ENCODE peak calls at places on chromosomes 2 and 18, in nine cellular contexts. E is activated T-cell treated with anti-CD3 and anti-CD28 coated beads for 1 hour; C is keratinocyte; M is NCI-H345; V is stimulated activated CD4-positive, alpha-beta T cell treated with anti-CD3 and anti-CD28 coated beads, Interleukin-1b, Interleukin-23, amount 100 ng/mL, for 24 hours; J is neural crest cell; T is H54; U is omental fat pad; Q is NCI-H2081. P is an unnamed sample.

GRCh38 chr2:12533337-12533736 is 183.4 kb upstream of the TRIB2 start:
- DNase-seq in E (no peak), C (no peak), M (no peak), V (no peak), J (no peak), T (no peak), U (no peak), Q (no peak), P (no peak)

GRCh38 chr2:84991404-84992151 is 20.6 kb downstream of the KCMF1 start:
- DNase-seq in E (no peak), C (peak), M (no peak), V (no peak), J (no peak), T (no peak), U (no peak), Q (no peak), P (no peak)

GRCh38 chr2:218400930-218401833 is 1.5 kb downstream of the CTDSP1 start:
- DNase-seq in E (no peak), C (no peak), M (no peak), V (no peak), J (no peak), T (no peak), U (no peak), Q (no peak), P (no peak)

GRCh38 chr2:242020196-242021004 is 150.9 kb downstream of the RTP5 start:
- DNase-seq in E (no peak), C (no peak), M (no peak), V (no peak), J (no peak), T (no peak), U (no peak), Q (no peak), P (no peak)

GRCh38 chr2:218019411-218020060 is 16.7 kb upstream of the TNS1 start:
- DNase-seq in E (no peak), C (no peak), M (no peak), V (no peak), J (no peak), T (no peak), U (no peak), Q (no peak), P (no peak)

GRCh38 chr2:23545391-23545790 is 160.4 kb downstream of the KLHL29 start:
- DNase-seq in E (no peak), C (no peak), M (peak), V (no peak), J (no peak), T (peak), U (no peak), Q (peak), P (no peak)

GRCh38 chr2:224217962-224218347 is 178.9 kb upstream of the SERPINE2 start:
- DNase-seq in E (no peak), C (no peak), M (no peak), V (no peak), J (no peak), T (no peak), U (no peak), Q (no peak), P (no peak)

GRCh38 chr2:102686479-102687439 is 67.4 kb downstream of the SLC9A2 start:
- DNase-seq in E (no peak), C (no peak), M (no peak), V (no peak), J (no peak), T (no peak), U (no peak), Q (no peak), P (no peak)

GRCh38 chr2:1743396-1744150 is 742 bp downstream of the PXDN start:
- DNase-seq in E (no peak), C (no peak), M (peak), V (no peak), J (peak), T (no peak), U (no peak), Q (peak), P (no peak)

GRCh38 chr18:77096936-77097886 is 35.4 kb downstream of the MBP start:
- DNase-seq in E (no peak), C (no peak), M (peak), V (no peak), J (no peak), T (no peak), U (no peak), Q (peak), P (no peak)

GRCh38 chr2:173187911-173188788 is 112.5 kb downstream of the MAP3K20 start:
- DNase-seq in E (no peak), C (no peak), M (peak), V (no peak), J (no peak), T (no peak), U (no peak), Q (no peak), P (no peak)

GRCh38 chr2:146465460-146465859 is 1379.4 kb upstream of the ACVR2A start:
- DNase-seq in E (no peak), C (no peak), M (no peak), V (no peak), J (no peak), T (no peak), U (no peak), Q (no peak), P (no peak)

GRCh38 chr2:42639340-42640077 is 71.1 kb downstream of the MTA3 start:
- DNase-seq in E (no peak), C (no peak), M (no peak), V (no peak), J (no peak), T (no peak), U (no peak), Q (no peak), P (no peak)